ENCODE peak calls at places on chromosomes 11 and 22, in ten cellular contexts. G, E, O, Q, F, K, D, L, A and C are unnamed samples.
A peak's percentile ranks its signal among the peaks of the same experiment; 100 is the strongest.

GRCh38 chr11:82494988-82495432 is 238.7 kb downstream of the FAM181B start:
- DNase-seq in G (no peak), E (no peak), O (no peak), Q (no peak), F (peak; percentile 47), K (no peak), D (no peak), L (no peak), A (no peak), C (no peak)

GRCh38 chr11:7031346-7031957 is 11.2 kb downstream of the NLRP14 start:
- DNase-seq in G (no peak), E (no peak), O (no peak), Q (no peak), F (no peak), K (no peak), D (no peak), L (no peak), A (no peak), C (no peak)

GRCh38 chr11:116598556-116598955 is 174.2 kb downstream of the BUD13 start:
- DNase-seq in G (no peak), E (peak; percentile 17), O (no peak), Q (no peak), F (no peak), K (no peak), D (no peak), L (no peak), A (no peak), C (no peak)

GRCh38 chr11:64747961-64748715 is 4.2 kb upstream of the RASGRP2 start:
- DNase-seq in G (no peak), E (no peak), O (no peak), Q (no peak), F (no peak), K (peak; percentile 55), D (no peak), L (peak; percentile 14), A (peak; percentile 80), C (no peak)

GRCh38 chr11:46120711-46121327 is 435 bp downstream of the PHF21A start:
- DNase-seq in G (peak; percentile 43), E (peak; percentile 80), O (peak; percentile 58), Q (peak; percentile 44), F (peak; percentile 70), K (peak; percentile 82), D (peak; percentile 31), L (peak; percentile 67), A (peak; percentile 74), C (no peak)

GRCh38 chr11:87879118-87879517 is 296.1 kb downstream of the RAB38 start:
- DNase-seq in G (no peak), E (no peak), O (no peak), Q (no peak), F (peak; percentile 7), K (no peak), D (no peak), L (no peak), A (peak; percentile 66), C (no peak)

GRCh38 chr11:46489668-46490560 is 98.3 kb upstream of the CHRM4 start:
- DNase-seq in G (peak; percentile 56), E (no peak), O (peak; percentile 40), Q (no peak), F (peak; percentile 64), K (peak; percentile 39), D (peak; percentile 9), L (no peak), A (peak; percentile 64), C (no peak)

GRCh38 chr22:28013611-28014010 is 94.6 kb upstream of the PITPNB start:
- DNase-seq in G (no peak), E (peak; percentile 53), O (no peak), Q (no peak), F (no peak), K (no peak), D (no peak), L (no peak), A (no peak), C (no peak)

GRCh38 chr11:74749127-74749964 is 697 bp downstream of the RNF169 start:
- DNase-seq in G (peak; percentile 77), E (no peak), O (peak; percentile 53), Q (peak; percentile 47), F (peak; percentile 73), K (peak; percentile 27), D (peak; percentile 48), L (no peak), A (peak; percentile 72), C (peak; percentile 32)

GRCh38 chr11:118211006-118211405 is 13.8 kb downstream of the JAML start:
- DNase-seq in G (no peak), E (no peak), O (no peak), Q (no peak), F (no peak), K (peak; percentile 12), D (no peak), L (no peak), A (peak; percentile 83), C (peak; percentile 39)

GRCh38 chr22:37843746-37844089 is 416 bp downstream of the ANKRD54 start:
- DNase-seq in G (no peak), E (peak; percentile 74), O (peak; percentile 64), Q (peak; percentile 58), F (peak; percentile 75), K (no peak), D (no peak), L (no peak), A (peak; percentile 74), C (no peak)

GRCh38 chr11:134224710-134225662 is 515 bp downstream of the VPS26B start:
- DNase-seq in G (peak; percentile 7), E (peak; percentile 79), O (peak; percentile 63), Q (peak; percentile 28), F (peak; percentile 75), K (no peak), D (peak; percentile 31), L (peak; percentile 29), A (peak; percentile 65), C (peak; percentile 76)

GRCh38 chr11:57793711-57794110 is 32.1 kb downstream of the CTNND1 start:
- DNase-seq in G (no peak), E (no peak), O (no peak), Q (no peak), F (no peak), K (no peak), D (no peak), L (no peak), A (no peak), C (no peak)

GRCh38 chr11:75802913-75803820 is 11.8 kb upstream of the UVRAG start:
- DNase-seq in G (peak; percentile 82), E (peak; percentile 88), O (peak; percentile 86), Q (peak; percentile 48), F (peak; percentile 83), K (peak; percentile 14), D (peak; percentile 47), L (peak; percentile 76), A (peak; percentile 77), C (peak; percentile 69)

GRCh38 chr11:75801362-75802021 is 13.5 kb upstream of the UVRAG start:
- DNase-seq in G (no peak), E (no peak), O (no peak), Q (no peak), F (no peak), K (no peak), D (no peak), L (no peak), A (no peak), C (no peak)

GRCh38 chr11:75800136-75800675 is 14.8 kb upstream of the UVRAG start:
- DNase-seq in G (no peak), E (no peak), O (no peak), Q (no peak), F (no peak), K (no peak), D (no peak), L (no peak), A (no peak), C (no peak)

GRCh38 chr11:75802022-75802912 is 12.7 kb upstream of the UVRAG start:
- DNase-seq in G (no peak), E (no peak), O (no peak), Q (no peak), F (no peak), K (no peak), D (no peak), L (no peak), A (no peak), C (no peak)

DNA sequence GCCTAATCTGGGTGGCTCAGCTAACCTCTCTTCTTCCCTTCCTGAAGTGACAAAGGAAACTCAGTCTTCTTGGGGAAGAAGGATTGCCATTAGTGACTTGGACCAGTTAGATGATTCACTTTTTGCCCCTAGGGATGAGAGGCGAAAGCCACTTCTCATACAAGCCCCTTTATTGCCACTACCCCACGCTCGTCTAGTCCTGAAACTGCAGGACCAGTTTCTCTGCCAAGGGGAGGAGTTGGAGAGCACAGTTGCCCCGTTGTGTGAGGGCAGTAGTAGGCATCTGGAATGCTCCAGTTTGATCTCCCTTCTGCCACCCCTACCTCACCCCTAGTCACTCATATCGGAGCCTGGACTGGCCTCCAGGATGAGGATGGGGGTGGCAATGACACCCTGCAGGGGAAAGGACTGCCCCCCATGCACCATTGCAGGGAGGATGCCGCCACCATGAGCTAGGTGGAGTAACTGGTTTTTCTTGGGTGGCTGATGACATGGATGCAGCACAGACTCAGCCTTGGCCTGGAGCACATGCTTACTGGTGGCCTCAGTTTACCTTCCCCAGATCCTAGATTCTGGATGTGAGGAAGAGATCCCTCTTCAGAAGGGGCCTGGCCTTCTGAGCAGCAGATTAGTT is 14.2 kb upstream of the UVRAG start:
- DNase-seq in G (no peak), E (no peak), O (no peak), Q (no peak), F (no peak), K (no peak), D (no peak), L (no peak), A (no peak), C (no peak)
- H3K9me3 ChIP-seq in G (no peaks in the 10 kb centered on the region), E (no peaks in the 10 kb centered on the region), O (no peaks in the 10 kb centered on the region), Q (no peaks in the 10 kb centered on the region), F (no peaks in the 10 kb centered on the region), K (no peaks in the 10 kb centered on the region), D (no peaks in the 10 kb centered on the region), L (no peaks in the 10 kb centered on the region), A (no peaks in the 10 kb centered on the region), C (no peaks in the 10 kb centered on the region)

DNA sequence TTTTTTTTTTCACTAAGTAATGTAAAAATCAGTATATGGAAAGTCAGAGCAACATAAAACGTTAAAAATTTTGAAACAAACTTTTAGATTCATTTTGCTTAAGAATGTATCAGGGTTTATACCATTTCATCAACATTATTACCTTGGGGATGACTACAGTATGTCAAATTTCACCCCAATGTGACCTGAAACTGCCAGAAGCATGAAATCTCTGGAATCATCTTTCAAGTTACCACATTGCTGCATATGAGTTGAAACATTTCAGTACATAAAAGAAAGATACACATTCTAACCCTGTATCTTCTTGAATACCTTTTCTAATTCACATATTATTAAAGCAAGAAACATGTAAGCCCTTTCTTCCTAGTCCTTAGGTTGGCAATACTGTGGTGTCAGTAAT is 32.8 kb downstream of the MAML2 start:
- DNase-seq in G (no peak), E (no peak), O (no peak), Q (no peak), F (no peak), K (no peak), D (no peak), L (no peak), A (no peak), C (no peak)
- H3K4me1 ChIP-seq in G (peaks cover 76% of the 10 kb centered on the region), E (peaks cover 47% of the 10 kb centered on the region), O (peaks cover 28% of the 10 kb centered on the region), Q (peaks cover 7% of the 10 kb centered on the region), F (peaks cover 48% of the 10 kb centered on the region), K (peaks cover 80% of the 10 kb centered on the region), D (peaks cover 49% of the 10 kb centered on the region), L (peaks cover 6% of the 10 kb centered on the region), A (peaks cover 96% of the 10 kb centered on the region), C (peaks cover 39% of the 10 kb centered on the region)

GRCh38 chr11:131099013-131099412 is 182.7 kb upstream of the SNX19 start:
- DNase-seq in G (no peak), E (no peak), O (no peak), Q (no peak), F (peak; percentile 19), K (peak; percentile 50), D (no peak), L (no peak), A (peak; percentile 80), C (no peak)
- H3K27ac ChIP-seq in G (no peak overlapping the region), E (no peak overlapping the region), O (no peak overlapping the region), Q (no peak overlapping the region), F (peak overlapping the region; percentile 59), K (peak overlapping the region; percentile 8), D (no peak overlapping the region), L (no peak overlapping the region), A (peak overlapping the region; percentile 62), C (no peak overlapping the region)

GRCh38 chr11:106001304-106002012 is 20.6 kb downstream of the MSANTD4 start:
- DNase-seq in G (no peak), E (no peak), O (no peak), Q (no peak), F (no peak), K (no peak), D (no peak), L (no peak), A (peak; percentile 3), C (no peak)
- H3K9me3 ChIP-seq in G (peaks cover 2% of the 10 kb centered on the region), E (peaks cover 3% of the 10 kb centered on the region), O (no peaks in the 10 kb centered on the region), Q (no peaks in the 10 kb centered on the region), F (no peaks in the 10 kb centered on the region), K (no peaks in the 10 kb centered on the region), D (peaks cover 2% of the 10 kb centered on the region), L (no peaks in the 10 kb centered on the region), A (no peaks in the 10 kb centered on the region), C (peaks cover 8% of the 10 kb centered on the region)